ENCODE peak calls at places on chromosomes 4 and X, in six cellular contexts. W is HCT116, X is A549, U is thyroid gland, E is uterus, K is transverse colon. I is an unnamed sample.

GRCh38 chr4:123517971-123518370 is 121.4 kb downstream of the SPRY1 start:
- DNase-seq in X (no peak), K (no peak), E (no peak), W (no peak), U (no peak), I (no peak)

GRCh38 chr4:125911481-125911880 is 596.7 kb downstream of the FAT4 start:
- DNase-seq in W (no peak), E (no peak), U (no peak), X (no peak), K (no peak), I (no peak)

GRCh38 chr4:6561706-6562371 is 13.2 kb upstream of the MAN2B2 start:
- DNase-seq in E (no peak), U (no peak), W (no peak), K (no peak), X (no peak), I (no peak)

GRCh38 chr4:55979562-55979961 is 30.8 kb downstream of the CEP135 start:
- DNase-seq in E (no peak), K (no peak), U (no peak), X (no peak), W (no peak), I (no peak)

GRCh38 chr4:13992975-13993495 is 365.5 kb upstream of the BOD1L1 start:
- DNase-seq in E (no peak), W (no peak), U (no peak), K (no peak), X (no peak), I (no peak)

GRCh38 chr4:186265683-186266648 is at the start of gene F11:
- DNase-seq in K (no peak), W (no peak), E (no peak), U (no peak), X (no peak), I (no peak)

GRCh38 chrX:21821875-21822274 is 17.5 kb upstream of the MBTPS2 start:
- DNase-seq in W (no peak), X (no peak), E (no peak), U (no peak), K (no peak), I (no peak)

GRCh38 chr4:55372259-55372658 is 23.5 kb upstream of the TMEM165 start:
- DNase-seq in K (no peak), W (no peak), X (no peak), E (no peak), U (no peak), I (no peak)

GRCh38 chr4:10131202-10131601 is 14.6 kb upstream of the WDR1 start:
- DNase-seq in K (no peak), W (no peak), E (no peak), U (no peak), X (no peak), I (no peak)

GRCh38 chr4:139875456-139875855 is 209.8 kb downstream of the MGST2 start:
- DNase-seq in K (no peak), X (no peak), U (no peak), E (no peak), W (no peak), I (no peak)

GRCh38 chrX:105745863-105746262 is 76.5 kb upstream of the NRK start:
- DNase-seq in E (no peak), W (no peak), K (no peak), U (no peak), X (no peak), I (no peak)

GRCh38 chrX:920234-920799 is 289.7 kb downstream of the SHOX start:
- DNase-seq in E (no peak), X (no peak), K (no peak), W (no peak), U (no peak), I (no peak)

GRCh38 chr4:184479516-184479950 is 5.2 kb upstream of the IRF2 start:
- DNase-seq in X (no peak), E (no peak), K (no peak), W (no peak), U (no peak), I (no peak)

GRCh38 chrX:39541881-39542280 is 555.9 kb downstream of the BCOR start:
- DNase-seq in E (no peak), U (no peak), W (no peak), X (no peak), K (no peak), I (no peak)

GRCh38 chrX:81259008-81259713 is 57.3 kb downstream of the SH3BGRL start:
- DNase-seq in X (no peak), U (no peak), E (no peak), W (no peak), K (no peak), I (no peak)

GRCh38 chr4:180925800-180926199 is 1317.4 kb upstream of the TENM3 start:
- DNase-seq in K (no peak), U (no peak), W (no peak), E (no peak), X (no peak), I (no peak)

GRCh38 chr4:136078971-136079370 is 1453.3 kb downstream of the PCDH18 start:
- DNase-seq in E (no peak), U (no peak), W (no peak), K (no peak), X (no peak), I (no peak)

GRCh38 chrX:147533426-147533825 is 378.3 kb upstream of the FMR1 start:
- DNase-seq in E (no peak), U (no peak), X (no peak), K (no peak), W (no peak), I (no peak)

GRCh38 chr4:24537025-24537424 is 47.3 kb downstream of the DHX15 start:
- DNase-seq in W (no peak), X (no peak), U (no peak), K (no peak), E (no peak), I (no peak)

GRCh38 chrX:131985526-131986049 is 37.5 kb upstream of the STK26 start:
- DNase-seq in E (no peak), W (no peak), U (no peak), K (no peak), X (no peak), I (no peak)

GRCh38 chr4:145681518-145681917 is 1.6 kb downstream of the C4orf51 start:
- DNase-seq in U (no peak), E (no peak), X (no peak), K (no peak), W (no peak), I (no peak)

GRCh38 chr4:108210989-108211725 is 42.4 kb upstream of the LEF1 start:
- DNase-seq in X (no peak), E (no peak), K (no peak), U (no peak), W (no peak), I (no peak)

GRCh38 chr4:83731609-83732008 is 195.7 kb downstream of the GPAT3 start:
- DNase-seq in E (no peak), W (peak; percentile 26), U (no peak), K (no peak), X (no peak), I (no peak)

GRCh38 chrX:84168095-84168494 is 19.9 kb downstream of the RPS6KA6 start:
- DNase-seq in W (no peak), X (no peak), U (no peak), K (no peak), E (no peak), I (no peak)

GRCh38 chrX:124497386-124497785 is 151.0 kb downstream of the SH2D1A start:
- DNase-seq in W (no peak), E (no peak), K (no peak), X (no peak), U (no peak), I (no peak)

GRCh38 chr4:64584125-64584524 is 174.9 kb upstream of the TECRL start:
- DNase-seq in E (no peak), X (no peak), U (no peak), W (no peak), K (no peak), I (no peak)

GRCh38 chr4:151896880-151897279 is 136.1 kb upstream of the GATB start:
- DNase-seq in U (no peak), X (no peak), W (no peak), K (no peak), E (no peak), I (no peak)

GRCh38 chr4:54998991-54999390 is 126.4 kb downstream of the KDR start:
- DNase-seq in E (no peak), K (no peak), X (no peak), W (no peak), U (no peak), I (no peak)

GRCh38 chrX:48025561-48025960 is 18.8 kb downstream of the SPACA5 start:
- DNase-seq in K (peak; percentile 36), E (no peak), U (peak; percentile 42), W (peak; percentile 64), X (peak; percentile 15), I (no peak)

GRCh38 chr4:112183252-112183651 is 38.0 kb downstream of the FAM241A start:
- DNase-seq in W (no peak), K (no peak), U (no peak), E (no peak), X (no peak), I (no peak)

GRCh38 chrX:109440475-109440874 is 41.4 kb downstream of the GUCY2F start:
- DNase-seq in K (no peak), X (no peak), W (no peak), E (no peak), U (no peak), I (no peak)
- TF ChIP-seq POLR2A in K (no peak), X (no peak), W (no peak), E (no peak), U (no peak), I (no peak)

GRCh38 chrX:94041881-94042280 is 367.9 kb downstream of the FAM133A start:
- DNase-seq in U (no peak), E (no peak), W (no peak), K (no peak), X (no peak), I (no peak)

GRCh38 chrX:94045724-94046123 is 371.7 kb downstream of the FAM133A start:
- DNase-seq in W (no peak), U (no peak), X (no peak), K (no peak), E (no peak), I (no peak)
- TF ChIP-seq POLR2A in W (no peak), U (no peak), X (no peak), K (no peak), E (no peak), I (no peak)

DNA sequence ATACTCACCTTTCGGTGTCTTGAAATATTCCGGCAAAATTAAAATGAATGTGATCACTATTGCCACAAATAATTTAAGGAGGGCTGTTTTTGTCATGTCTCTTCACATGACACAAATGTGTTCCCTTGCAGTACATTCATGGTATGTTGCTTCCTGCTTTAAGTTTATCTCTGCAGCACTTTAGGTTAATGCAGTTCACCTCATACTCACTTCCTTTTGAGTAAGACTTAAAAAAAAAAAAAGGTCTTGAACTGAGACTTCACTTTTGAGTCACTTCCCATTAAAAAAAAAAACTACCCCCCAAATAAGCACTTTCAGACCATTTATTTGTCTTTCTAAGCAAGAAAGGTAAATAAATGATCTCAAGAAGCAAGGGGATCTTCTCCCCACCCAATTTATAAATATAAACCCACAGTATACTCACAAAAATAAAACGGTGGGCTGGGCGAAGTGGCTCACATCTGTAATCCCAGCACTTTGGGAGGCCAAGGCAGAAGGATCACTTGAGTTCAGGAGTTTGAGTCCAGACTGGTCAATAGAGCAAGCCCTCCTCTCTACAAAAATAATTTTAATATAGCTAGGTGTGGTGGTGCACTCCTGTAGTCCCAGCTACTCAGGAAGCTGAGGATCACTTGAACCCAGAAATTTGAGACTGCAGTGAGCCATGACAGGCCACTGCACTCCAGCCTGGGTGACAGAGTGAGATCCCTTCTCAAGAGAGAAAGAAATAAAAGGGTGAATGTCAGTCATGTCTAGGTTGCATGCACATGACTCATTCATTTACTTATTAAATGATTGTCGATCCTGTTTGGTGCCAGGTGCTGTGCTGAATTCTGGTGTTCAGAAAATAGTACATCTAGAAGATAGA is at the start of gene TMEM156:
- DNase-seq in X (no peak), K (no peak), E (no peak), U (no peak), W (no peak), I (no peak)
- TF ChIP-seq POLR2A in X (no peak), K (peak; percentile 54), E (no peak), U (no peak), W (no peak), I (no peak)

GRCh38 chr4:1249148-1249730 is 309 bp upstream of the CTBP1 start:
- DNase-seq in E (peak; percentile 84), K (peak; percentile 89), X (peak; percentile 65), W (peak; percentile 64), U (peak; percentile 88), I (peak; percentile 59)
- TF ChIP-seq POLR2A in E (no peak), K (no peak), X (peak; percentile 39), W (peak; percentile 32), U (no peak), I (no peak)

I was measured in H54.